ENCODE peak calls at places on chromosomes 6 and 20, in nine cellular contexts. One of them, this sample, is unnamed.

GRCh38 chr6:40695114-40695513 is 108.0 kb upstream of the LRFN2 start:
- DNase-seq in cardiac fibroblast: no peak
- DNase-seq in gastrocnemius medialis: no peak
- DNase-seq in cardiac muscle cell: no peak
- DNase-seq in choroid plexus epithelial cell: peak; percentile 46
- DNase-seq in CD8-positive, alpha-beta T cell: no peak
- DNase-seq in psoas muscle: no peak
- DNase-seq in tibial artery: no peak
- DNase-seq in OCI-LY7: no peak
- DNase-seq in this sample: no peak

GRCh38 chr6:112144145-112144926 is 56.9 kb downstream of the FAM229B start:
- DNase-seq in cardiac fibroblast: no peak
- DNase-seq in gastrocnemius medialis: no peak
- DNase-seq in cardiac muscle cell: no peak
- DNase-seq in choroid plexus epithelial cell: peak; percentile 26
- DNase-seq in CD8-positive, alpha-beta T cell: no peak
- DNase-seq in psoas muscle: no peak
- DNase-seq in tibial artery: no peak
- DNase-seq in OCI-LY7: no peak
- DNase-seq in this sample: no peak

GRCh38 chr20:20677186-20677585 is 35.3 kb downstream of the RALGAPA2 start:
- DNase-seq in cardiac fibroblast: peak; percentile 43
- DNase-seq in gastrocnemius medialis: no peak
- DNase-seq in cardiac muscle cell: peak; percentile 43
- DNase-seq in choroid plexus epithelial cell: peak; percentile 40
- DNase-seq in CD8-positive, alpha-beta T cell: no peak
- DNase-seq in psoas muscle: no peak
- DNase-seq in tibial artery: no peak
- DNase-seq in OCI-LY7: no peak
- DNase-seq in this sample: no peak

GRCh38 chr20:36479938-36480337 is 61.4 kb upstream of the MYL9 start:
- DNase-seq in cardiac fibroblast: no peak
- DNase-seq in gastrocnemius medialis: no peak
- DNase-seq in cardiac muscle cell: no peak
- DNase-seq in choroid plexus epithelial cell: peak; percentile 42
- DNase-seq in CD8-positive, alpha-beta T cell: no peak
- DNase-seq in psoas muscle: no peak
- DNase-seq in tibial artery: no peak
- DNase-seq in OCI-LY7: no peak
- DNase-seq in this sample: no peak

GRCh38 chr6:42742116-42742894 is 3.6 kb downstream of the TBCC start:
- DNase-seq in cardiac fibroblast: peak; percentile 32
- DNase-seq in gastrocnemius medialis: no peak
- DNase-seq in cardiac muscle cell: peak; percentile 48
- DNase-seq in choroid plexus epithelial cell: no peak
- DNase-seq in CD8-positive, alpha-beta T cell: no peak
- DNase-seq in psoas muscle: no peak
- DNase-seq in tibial artery: no peak
- DNase-seq in OCI-LY7: peak; percentile 93
- DNase-seq in this sample: no peak

GRCh38 chr6:26331809-26332226 is 33.2 kb upstream of the BTN3A2 start:
- DNase-seq in cardiac fibroblast: no peak
- DNase-seq in gastrocnemius medialis: no peak
- DNase-seq in cardiac muscle cell: no peak
- DNase-seq in choroid plexus epithelial cell: no peak
- DNase-seq in CD8-positive, alpha-beta T cell: peak; percentile 65
- DNase-seq in psoas muscle: no peak
- DNase-seq in tibial artery: no peak
- DNase-seq in OCI-LY7: peak; percentile 42
- DNase-seq in this sample: no peak

GRCh38 chr20:57448764-57449354 is 57.7 kb downstream of the RBM38 start:
- DNase-seq in cardiac fibroblast: no peak
- DNase-seq in gastrocnemius medialis: no peak
- DNase-seq in cardiac muscle cell: no peak
- DNase-seq in choroid plexus epithelial cell: no peak
- DNase-seq in CD8-positive, alpha-beta T cell: no peak
- DNase-seq in psoas muscle: no peak
- DNase-seq in tibial artery: no peak
- DNase-seq in OCI-LY7: no peak
- DNase-seq in this sample: no peak

GRCh38 chr6:18978330-18979128 is 591.4 kb downstream of the RNF144B start:
- DNase-seq in cardiac fibroblast: no peak
- DNase-seq in gastrocnemius medialis: no peak
- DNase-seq in cardiac muscle cell: peak; percentile 6
- DNase-seq in choroid plexus epithelial cell: peak; percentile 26
- DNase-seq in CD8-positive, alpha-beta T cell: no peak
- DNase-seq in psoas muscle: no peak
- DNase-seq in tibial artery: no peak
- DNase-seq in OCI-LY7: no peak
- DNase-seq in this sample: no peak

GRCh38 chr6:30830438-30830837 is 53.9 kb upstream of the DDR1 start:
- DNase-seq in cardiac fibroblast: no peak
- DNase-seq in gastrocnemius medialis: no peak
- DNase-seq in cardiac muscle cell: no peak
- DNase-seq in choroid plexus epithelial cell: no peak
- DNase-seq in CD8-positive, alpha-beta T cell: peak; percentile 55
- DNase-seq in psoas muscle: no peak
- DNase-seq in tibial artery: no peak
- DNase-seq in OCI-LY7: peak; percentile 43
- DNase-seq in this sample: no peak

GRCh38 chr6:25449774-25450173 is 170.6 kb downstream of the CARMIL1 start:
- DNase-seq in cardiac fibroblast: no peak
- DNase-seq in gastrocnemius medialis: no peak
- DNase-seq in cardiac muscle cell: peak; percentile 6
- DNase-seq in choroid plexus epithelial cell: peak; percentile 59
- DNase-seq in CD8-positive, alpha-beta T cell: no peak
- DNase-seq in psoas muscle: no peak
- DNase-seq in tibial artery: no peak
- DNase-seq in OCI-LY7: no peak
- DNase-seq in this sample: no peak

GRCh38 chr6:45327956-45328522 is at the start of gene RUNX2:
- DNase-seq in cardiac fibroblast: peak; percentile 85
- DNase-seq in gastrocnemius medialis: no peak
- DNase-seq in cardiac muscle cell: peak; percentile 94
- DNase-seq in choroid plexus epithelial cell: peak; percentile 85
- DNase-seq in CD8-positive, alpha-beta T cell: no peak
- DNase-seq in psoas muscle: no peak
- DNase-seq in tibial artery: no peak
- DNase-seq in OCI-LY7: no peak
- DNase-seq in this sample: no peak

GRCh38 chr20:37543828-37544227 is 16.2 kb upstream of the BLCAP start:
- DNase-seq in cardiac fibroblast: peak; percentile 66
- DNase-seq in gastrocnemius medialis: no peak
- DNase-seq in cardiac muscle cell: peak; percentile 70
- DNase-seq in choroid plexus epithelial cell: peak; percentile 77
- DNase-seq in CD8-positive, alpha-beta T cell: no peak
- DNase-seq in psoas muscle: no peak
- DNase-seq in tibial artery: no peak
- DNase-seq in OCI-LY7: no peak
- DNase-seq in this sample: peak; percentile 48

GRCh38 chr20:37545516-37545915 is 17.8 kb upstream of the BLCAP start:
- DNase-seq in cardiac fibroblast: no peak
- DNase-seq in gastrocnemius medialis: no peak
- DNase-seq in cardiac muscle cell: no peak
- DNase-seq in choroid plexus epithelial cell: no peak
- DNase-seq in CD8-positive, alpha-beta T cell: no peak
- DNase-seq in psoas muscle: no peak
- DNase-seq in tibial artery: no peak
- DNase-seq in OCI-LY7: no peak
- DNase-seq in this sample: no peak

GRCh38 chr20:37541326-37541725 is 13.7 kb upstream of the BLCAP start:
- DNase-seq in cardiac fibroblast: no peak
- DNase-seq in gastrocnemius medialis: no peak
- DNase-seq in cardiac muscle cell: no peak
- DNase-seq in choroid plexus epithelial cell: no peak
- DNase-seq in CD8-positive, alpha-beta T cell: no peak
- DNase-seq in psoas muscle: no peak
- DNase-seq in tibial artery: no peak
- DNase-seq in OCI-LY7: no peak
- DNase-seq in this sample: no peak

GRCh38 chr20:37542281-37542680 is 14.6 kb upstream of the BLCAP start:
- DNase-seq in cardiac fibroblast: no peak
- DNase-seq in gastrocnemius medialis: no peak
- DNase-seq in cardiac muscle cell: no peak
- DNase-seq in choroid plexus epithelial cell: peak; percentile 36
- DNase-seq in CD8-positive, alpha-beta T cell: no peak
- DNase-seq in psoas muscle: no peak
- DNase-seq in tibial artery: no peak
- DNase-seq in OCI-LY7: no peak
- DNase-seq in this sample: no peak

GRCh38 chr20:37544386-37544785 is 16.7 kb upstream of the BLCAP start:
- DNase-seq in cardiac fibroblast: no peak
- DNase-seq in gastrocnemius medialis: no peak
- DNase-seq in cardiac muscle cell: no peak
- DNase-seq in choroid plexus epithelial cell: no peak
- DNase-seq in CD8-positive, alpha-beta T cell: no peak
- DNase-seq in psoas muscle: no peak
- DNase-seq in tibial artery: no peak
- DNase-seq in OCI-LY7: no peak
- DNase-seq in this sample: peak; percentile 28
- TF ChIP-seq CTCF in cardiac fibroblast: no peak
- TF ChIP-seq CTCF in gastrocnemius medialis: no peak
- TF ChIP-seq CTCF in cardiac muscle cell: no peak
- TF ChIP-seq CTCF in choroid plexus epithelial cell: no peak
- TF ChIP-seq CTCF in CD8-positive, alpha-beta T cell: no peak
- TF ChIP-seq CTCF in psoas muscle: no peak
- TF ChIP-seq CTCF in tibial artery: no peak
- TF ChIP-seq CTCF in OCI-LY7: no peak
- TF ChIP-seq CTCF in this sample: no peak

GRCh38 chr6:28335564-28336283 is at the start of gene ZSCAN31:
- DNase-seq in cardiac fibroblast: peak; percentile 99
- DNase-seq in gastrocnemius medialis: peak; percentile 90
- DNase-seq in cardiac muscle cell: peak; percentile 99
- DNase-seq in choroid plexus epithelial cell: peak; percentile 99
- DNase-seq in CD8-positive, alpha-beta T cell: peak; percentile 80
- DNase-seq in psoas muscle: peak; percentile 95
- DNase-seq in tibial artery: peak; percentile 97
- DNase-seq in OCI-LY7: peak; percentile 44
- DNase-seq in this sample: peak; percentile 99

GRCh38 chr6:28335040-28335563 is 846 bp downstream of the ZSCAN31 start:
- DNase-seq in cardiac fibroblast: no peak
- DNase-seq in gastrocnemius medialis: no peak
- DNase-seq in cardiac muscle cell: no peak
- DNase-seq in choroid plexus epithelial cell: no peak
- DNase-seq in CD8-positive, alpha-beta T cell: no peak
- DNase-seq in psoas muscle: no peak
- DNase-seq in tibial artery: no peak
- DNase-seq in OCI-LY7: no peak
- DNase-seq in this sample: peak; percentile 98

GRCh38 chr6:28333599-28334018 is 2.3 kb downstream of the ZSCAN31 start:
- DNase-seq in cardiac fibroblast: no peak
- DNase-seq in gastrocnemius medialis: no peak
- DNase-seq in cardiac muscle cell: no peak
- DNase-seq in choroid plexus epithelial cell: no peak
- DNase-seq in CD8-positive, alpha-beta T cell: no peak
- DNase-seq in psoas muscle: no peak
- DNase-seq in tibial artery: no peak
- DNase-seq in OCI-LY7: no peak
- DNase-seq in this sample: no peak

GRCh38 chr6:28333047-28333446 is 2.9 kb downstream of the ZSCAN31 start:
- DNase-seq in cardiac fibroblast: no peak
- DNase-seq in gastrocnemius medialis: no peak
- DNase-seq in cardiac muscle cell: no peak
- DNase-seq in choroid plexus epithelial cell: no peak
- DNase-seq in CD8-positive, alpha-beta T cell: no peak
- DNase-seq in psoas muscle: no peak
- DNase-seq in tibial artery: no peak
- DNase-seq in OCI-LY7: no peak
- DNase-seq in this sample: no peak

GRCh38 chr6:28334272-28335039 is 1.5 kb downstream of the ZSCAN31 start:
- DNase-seq in cardiac fibroblast: no peak
- DNase-seq in gastrocnemius medialis: no peak
- DNase-seq in cardiac muscle cell: no peak
- DNase-seq in choroid plexus epithelial cell: no peak
- DNase-seq in CD8-positive, alpha-beta T cell: no peak
- DNase-seq in psoas muscle: no peak
- DNase-seq in tibial artery: no peak
- DNase-seq in OCI-LY7: no peak
- DNase-seq in this sample: no peak
- H3K4me3 ChIP-seq in cardiac fibroblast: no peak overlapping the region
- H3K4me3 ChIP-seq in gastrocnemius medialis: no peak overlapping the region
- H3K4me3 ChIP-seq in cardiac muscle cell: peak overlapping the region; percentile 18
- H3K4me3 ChIP-seq in choroid plexus epithelial cell: no peak overlapping the region
- H3K4me3 ChIP-seq in CD8-positive, alpha-beta T cell: no peak overlapping the region
- H3K4me3 ChIP-seq in psoas muscle: peak overlapping the region; percentile 90
- H3K4me3 ChIP-seq in tibial artery: peak overlapping the region; percentile 92
- H3K4me3 ChIP-seq in OCI-LY7: no peak overlapping the region
- H3K4me3 ChIP-seq in this sample: peak overlapping the region; percentile 83

DNA sequence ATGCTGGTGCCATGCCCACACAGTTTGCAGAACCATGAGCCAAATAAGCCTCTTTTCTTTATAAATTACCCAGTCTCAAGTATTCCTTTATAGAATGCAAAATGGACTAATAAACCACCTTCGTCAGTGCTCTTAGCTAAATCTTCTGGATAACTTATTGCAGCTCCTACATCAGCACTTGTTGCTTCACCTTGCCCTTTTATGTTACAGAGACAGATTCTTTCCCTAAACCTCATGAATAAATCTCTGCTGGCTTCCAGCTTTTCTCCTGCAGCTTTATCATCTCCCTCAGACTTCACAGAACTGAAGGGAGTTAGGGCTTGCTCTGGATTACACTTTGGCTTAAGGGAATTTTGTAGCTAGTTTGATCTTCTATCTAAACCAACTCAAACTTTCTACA is 22.6 kb downstream of the NUP153 start:
- DNase-seq in cardiac fibroblast: no peak
- DNase-seq in gastrocnemius medialis: no peak
- DNase-seq in cardiac muscle cell: no peak
- DNase-seq in choroid plexus epithelial cell: no peak
- DNase-seq in CD8-positive, alpha-beta T cell: no peak
- DNase-seq in psoas muscle: no peak
- DNase-seq in tibial artery: no peak
- DNase-seq in OCI-LY7: no peak
- DNase-seq in this sample: no peak
- TF ChIP-seq CTCF in cardiac fibroblast: no peak
- TF ChIP-seq CTCF in gastrocnemius medialis: no peak
- TF ChIP-seq CTCF in cardiac muscle cell: no peak
- TF ChIP-seq CTCF in choroid plexus epithelial cell: no peak
- TF ChIP-seq CTCF in CD8-positive, alpha-beta T cell: no peak
- TF ChIP-seq CTCF in psoas muscle: no peak
- TF ChIP-seq CTCF in tibial artery: no peak
- TF ChIP-seq CTCF in OCI-LY7: no peak
- TF ChIP-seq CTCF in this sample: no peak

GRCh38 chr6:43774776-43775583 is 5.0 kb downstream of the VEGFA start:
- DNase-seq in cardiac fibroblast: peak; percentile 79
- DNase-seq in gastrocnemius medialis: peak; percentile 76
- DNase-seq in cardiac muscle cell: peak; percentile 81
- DNase-seq in choroid plexus epithelial cell: peak; percentile 66
- DNase-seq in CD8-positive, alpha-beta T cell: peak; percentile 64
- DNase-seq in psoas muscle: peak; percentile 88
- DNase-seq in tibial artery: peak; percentile 78
- DNase-seq in OCI-LY7: peak; percentile 57
- DNase-seq in this sample: no peak
- H3K4me3 ChIP-seq in cardiac fibroblast: peak overlapping the region; percentile 11
- H3K4me3 ChIP-seq in gastrocnemius medialis: peak overlapping the region; percentile 90
- H3K4me3 ChIP-seq in cardiac muscle cell: peak overlapping the region; percentile 98
- H3K4me3 ChIP-seq in choroid plexus epithelial cell: peak overlapping the region; percentile 46
- H3K4me3 ChIP-seq in CD8-positive, alpha-beta T cell: no peak overlapping the region
- H3K4me3 ChIP-seq in psoas muscle: peak overlapping the region; percentile 97
- H3K4me3 ChIP-seq in tibial artery: peak overlapping the region; percentile 13
- H3K4me3 ChIP-seq in OCI-LY7: no peak overlapping the region
- H3K4me3 ChIP-seq in this sample: peak overlapping the region; percentile 97

GRCh38 chr20:62388839-62389600 is 2.1 kb downstream of the RPS21 start:
- DNase-seq in cardiac fibroblast: no peak
- DNase-seq in gastrocnemius medialis: no peak
- DNase-seq in cardiac muscle cell: no peak
- DNase-seq in choroid plexus epithelial cell: no peak
- DNase-seq in CD8-positive, alpha-beta T cell: no peak
- DNase-seq in psoas muscle: no peak
- DNase-seq in tibial artery: no peak
- DNase-seq in OCI-LY7: peak; percentile 29
- DNase-seq in this sample: no peak
- TF ChIP-seq CTCF in cardiac fibroblast: no peak
- TF ChIP-seq CTCF in gastrocnemius medialis: no peak
- TF ChIP-seq CTCF in cardiac muscle cell: no peak
- TF ChIP-seq CTCF in choroid plexus epithelial cell: no peak
- TF ChIP-seq CTCF in CD8-positive, alpha-beta T cell: no peak
- TF ChIP-seq CTCF in psoas muscle: no peak
- TF ChIP-seq CTCF in tibial artery: no peak
- TF ChIP-seq CTCF in OCI-LY7: peak; percentile 55
- TF ChIP-seq CTCF in this sample: no peak